ENCODE peak calls at places on chromosomes 12 and 14, in four cellular contexts. S, P, D and Y are unnamed samples.

GRCh38 chr12:42469355-42470006 is 120.1 kb downstream of the PRICKLE1 start:
- DNase-seq in P (no peak), S (no peak), D (no peak), Y (no peak)

GRCh38 chr14:102525213-102526143 is 15.9 kb upstream of the ANKRD9 start:
- DNase-seq in P (peak; percentile 39), D (no peak), S (peak; percentile 76), Y (peak; percentile 82)

GRCh38 chr14:98614741-98615140 is 657.3 kb downstream of the BCL11B start:
- DNase-seq in P (no peak), D (no peak), S (no peak), Y (no peak)

GRCh38 chr12:124405592-124405991 is 110.7 kb downstream of the RFLNA start:
- DNase-seq in P (no peak), D (no peak), S (no peak), Y (no peak)

GRCh38 chr14:100586520-100587247 is 533 bp downstream of the BEGAIN start:
- DNase-seq in P (peak; percentile 67), S (peak; percentile 49), D (peak; percentile 47), Y (peak; percentile 56)

GRCh38 chr12:102539651-102540553 is 59.5 kb upstream of the IGF1 start:
- DNase-seq in D (peak; percentile 9), P (no peak), S (peak; percentile 85), Y (no peak)

GRCh38 chr12:12704593-12705230 is 8.7 kb upstream of the GPR19 start:
- DNase-seq in P (peak; percentile 84), D (peak; percentile 96), S (peak; percentile 97), Y (peak; percentile 89)

GRCh38 chr14:59688224-59689170 is 111.9 kb upstream of the CCDC175 start:
- DNase-seq in S (peak; percentile 69), P (peak; percentile 24), D (peak; percentile 82), Y (peak; percentile 94)

GRCh38 chr12:7501031-7501585 is 2.5 kb downstream of the CD163 start:
- DNase-seq in P (no peak), D (no peak), S (no peak), Y (no peak)

GRCh38 chr14:31029016-31029970 is 3.1 kb upstream of the STRN3 start:
- DNase-seq in P (no peak), S (no peak), D (no peak), Y (peak; percentile 24)

GRCh38 chr12:113142173-113142885 is 6.8 kb upstream of the RASAL1 start:
- DNase-seq in S (no peak), P (no peak), D (no peak), Y (no peak)

GRCh38 chr12:108327621-108328371 is 11.3 kb downstream of the CMKLR1 start:
- DNase-seq in P (no peak), D (no peak), S (no peak), Y (no peak)

GRCh38 chr12:52070243-52070925 is 606 bp downstream of the ATG101 start:
- DNase-seq in D (peak; percentile 48), P (no peak), S (peak; percentile 65), Y (no peak)

GRCh38 chr14:55840821-55841220 is 260.8 kb downstream of the KTN1 start:
- DNase-seq in S (no peak), P (no peak), D (no peak), Y (no peak)

DNA sequence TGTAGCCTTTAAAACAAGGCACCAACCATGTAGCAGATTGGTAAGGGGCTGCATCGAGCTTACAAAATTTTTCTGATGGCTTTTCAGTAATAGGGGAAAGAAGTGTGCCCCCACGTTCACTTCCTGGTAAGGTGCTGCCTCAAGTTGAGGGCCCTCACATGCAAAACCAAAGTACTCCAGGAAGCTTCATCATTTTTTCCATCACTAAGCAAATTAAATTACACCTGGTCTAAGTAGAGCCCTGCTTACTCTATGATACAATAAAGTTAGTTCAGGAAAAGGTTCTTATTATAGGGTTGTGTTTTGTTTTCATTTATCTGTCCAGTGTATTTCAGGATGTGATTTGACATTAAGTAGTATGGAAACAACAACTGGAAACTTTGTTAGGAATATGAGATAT is 15.0 kb upstream of the AKAP5 start:
- DNase-seq in P (no peak), D (no peak), S (no peak), Y (no peak)
- H2AFZ ChIP-seq in P (no peak overlapping the region), D (no peak overlapping the region), S (no peak overlapping the region), Y (no peak overlapping the region)

GRCh38 chr12:54956322-54956721 is 28.2 kb downstream of the TESPA1 start:
- DNase-seq in D (no peak), P (no peak), S (no peak), Y (no peak)

GRCh38 chr12:54959291-54960018 is 25.1 kb downstream of the TESPA1 start:
- DNase-seq in D (no peak), S (no peak), P (no peak), Y (peak; percentile 50)

GRCh38 chr12:54958048-54958658 is 26.4 kb downstream of the TESPA1 start:
- DNase-seq in P (peak; percentile 53), S (peak; percentile 77), D (peak; percentile 75), Y (peak; percentile 87)

GRCh38 chr12:54956818-54957641 is 27.5 kb downstream of the TESPA1 start:
- DNase-seq in S (no peak), P (no peak), D (no peak), Y (no peak)

DNA sequence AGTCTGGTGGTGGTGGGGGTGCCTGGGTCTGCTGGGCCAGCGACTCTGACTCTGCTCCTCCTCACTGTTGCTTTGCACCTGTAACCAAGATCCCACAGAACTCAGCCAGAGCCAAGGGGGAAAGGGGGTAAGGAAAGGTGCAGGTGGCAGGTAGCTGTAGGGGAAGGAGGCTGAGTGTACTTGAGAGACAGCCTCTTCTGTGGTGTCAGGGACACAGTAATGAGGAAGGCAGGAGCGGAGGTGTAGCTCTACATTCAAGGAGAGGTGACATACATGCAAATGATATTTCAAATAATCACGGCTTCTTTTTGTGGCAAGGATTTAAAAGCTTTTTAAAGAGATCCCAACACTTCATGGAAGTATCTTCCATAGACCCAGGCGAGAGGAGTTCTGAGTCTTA is 23.4 kb downstream of the TESPA1 start:
- DNase-seq in S (no peak), D (no peak), P (no peak), Y (no peak)
- TF ChIP-seq EZH2phosphoT487 in S (no peak), D (no peak), P (no peak), Y (no peak)

DNA sequence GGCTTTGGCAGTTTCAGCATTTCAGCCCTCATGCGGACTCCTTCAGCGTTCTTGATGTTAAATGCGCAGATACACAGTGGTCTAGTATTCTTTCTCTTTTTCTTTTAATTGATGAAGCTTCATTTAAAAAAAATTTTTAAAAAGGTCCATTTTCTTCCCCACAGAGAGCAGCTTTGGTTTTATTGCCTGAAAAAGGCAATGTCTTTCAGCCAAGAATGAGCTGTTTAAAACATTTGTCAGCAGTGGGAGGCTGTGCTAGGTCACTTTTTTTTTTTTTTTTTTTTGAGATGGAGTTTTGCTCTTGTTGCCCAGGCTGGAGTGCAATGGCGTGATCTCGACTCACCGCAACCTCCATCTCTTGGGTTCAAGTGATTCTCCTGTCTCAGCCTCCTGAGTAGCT is 13.5 kb downstream of the KMT5A start:
- DNase-seq in D (no peak), S (peak; percentile 77), P (no peak), Y (no peak)
- H3K4me2 ChIP-seq in D (no peak overlapping the region), S (peak overlapping the region; percentile 71), P (no peak overlapping the region), Y (no peak overlapping the region)

GRCh38 chr12:84421103-84421502 is 491.5 kb downstream of the SLC6A15 start:
- DNase-seq in P (no peak), S (no peak), D (no peak), Y (no peak)
- H2AFZ ChIP-seq in P (peak overlapping the region; percentile 40), S (no peak overlapping the region), D (no peak overlapping the region), Y (no peak overlapping the region)

GRCh38 chr12:3313066-3313465 is 177.9 kb upstream of the PRMT8 start:
- DNase-seq in P (no peak), S (peak; percentile 96), D (no peak), Y (peak; percentile 86)
- TF ChIP-seq EZH2phosphoT487 in P (no peak), S (no peak), D (no peak), Y (no peak)

GRCh38 chr14:58280954-58281787 is 17.2 kb upstream of the ARID4A start:
- DNase-seq in D (no peak), S (peak; percentile 85), P (no peak), Y (peak; percentile 49)
- H3K4me2 ChIP-seq in D (no peak overlapping the region), S (peak overlapping the region; percentile 71), P (no peak overlapping the region), Y (no peak overlapping the region)

GRCh38 chr14:103905861-103906456 is 22.3 kb upstream of the TDRD9 start:
- DNase-seq in P (no peak), S (peak; percentile 27), D (peak; percentile 68), Y (no peak)
- H2AFZ ChIP-seq in P (no peak overlapping the region), S (no peak overlapping the region), D (no peak overlapping the region), Y (no peak overlapping the region)

GRCh38 chr12:68119250-68119649 is 40.3 kb downstream of the IFNG start:
- DNase-seq in D (no peak), P (no peak), S (no peak), Y (peak; percentile 11)

GRCh38 chr12:68119724-68120211 is 39.8 kb downstream of the IFNG start:
- DNase-seq in S (no peak), D (no peak), P (no peak), Y (peak; percentile 9)

GRCh38 chr12:68121143-68121542 is 38.4 kb downstream of the IFNG start:
- DNase-seq in D (no peak), S (no peak), P (no peak), Y (no peak)

GRCh38 chr12:68122236-68122920 is 37.2 kb downstream of the IFNG start:
- DNase-seq in D (no peak), S (no peak), P (no peak), Y (no peak)

GRCh38 chr12:68118096-68118755 is 41.3 kb downstream of the IFNG start:
- DNase-seq in P (no peak), D (peak; percentile 57), S (no peak), Y (no peak)
- TF ChIP-seq EZH2phosphoT487 in P (no peak), D (no peak), S (no peak), Y (no peak)